ENCODE peak calls at places on chromosomes 6 and 20, in four cellular contexts. C, Q, G and J are unnamed samples.

GRCh38 chr6:30124391-30124790 is 11.5 kb upstream of the TRIM31 start:
- DNase-seq in C (no peak), Q (no peak), G (no peak), J (no peak)

GRCh38 chr6:3081965-3082364 is 13.7 kb downstream of the RIPK1 start:
- DNase-seq in C (peak; percentile 25), Q (no peak), G (peak; percentile 62), J (no peak)

GRCh38 chr20:53707341-53708102 is 113.9 kb upstream of the ZNF217 start:
- DNase-seq in C (no peak), Q (no peak), G (no peak), J (no peak)

GRCh38 chr6:163416640-163417253 is 2.2 kb downstream of the QKI start:
- DNase-seq in C (no peak), Q (no peak), G (no peak), J (no peak)

GRCh38 chr6:3392930-3393575 is 63.8 kb downstream of the SLC22A23 start:
- DNase-seq in C (no peak), Q (no peak), G (no peak), J (no peak)

GRCh38 chr20:45779011-45779915 is 12.4 kb downstream of the WFDC3 start:
- DNase-seq in C (peak; percentile 85), Q (no peak), G (peak; percentile 89), J (no peak)

GRCh38 chr6:135033238-135033637 is 21.4 kb downstream of the HBS1L start:
- DNase-seq in C (no peak), Q (no peak), G (no peak), J (no peak)

GRCh38 chr6:98946266-98946817 is 1.4 kb downstream of the FBXL4 start:
- DNase-seq in C (no peak), Q (no peak), G (no peak), J (no peak)

GRCh38 chr6:27847706-27848105 is 64.5 kb downstream of the OR2B2 start:
- DNase-seq in C (no peak), Q (no peak), G (no peak), J (no peak)

GRCh38 chr6:136990754-136991153 is 54.0 kb downstream of the IL20RA start:
- DNase-seq in C (no peak), Q (no peak), G (no peak), J (no peak)

GRCh38 chr6:125779924-125780539 is 10.7 kb upstream of the NCOA7 start:
- DNase-seq in C (peak; percentile 76), Q (peak; percentile 78), G (peak; percentile 80), J (peak; percentile 64)

GRCh38 chr20:51966296-51966971 is 164.1 kb upstream of the SALL4 start:
- DNase-seq in C (no peak), Q (peak; percentile 82), G (no peak), J (no peak)

GRCh38 chr20:39913274-39913673 is 775.8 kb downstream of the MAFB start:
- DNase-seq in C (no peak), Q (no peak), G (no peak), J (no peak)

GRCh38 chr6:11143394-11144371 is 32.2 kb upstream of the ERVFRD-1 start:
- DNase-seq in C (peak; percentile 75), Q (no peak), G (peak; percentile 84), J (no peak)

GRCh38 chr20:37727957-37728634 is 34.3 kb downstream of the CTNNBL1 start:
- DNase-seq in C (no peak), Q (no peak), G (no peak), J (no peak)

GRCh38 chr6:27753668-27754407 is 158.4 kb downstream of the OR2B2 start:
- DNase-seq in C (peak; percentile 56), Q (peak; percentile 93), G (peak; percentile 78), J (no peak)

GRCh38 chr6:66051812-66052211 is 344.8 kb upstream of the EYS start:
- DNase-seq in C (no peak), Q (no peak), G (no peak), J (no peak)

GRCh38 chr20:48406462-48407235 is 421.1 kb downstream of the PREX1 start:
- DNase-seq in C (no peak), Q (no peak), G (no peak), J (no peak)

GRCh38 chr6:166957087-166957804 is 896 bp upstream of the RNASET2 start:
- DNase-seq in C (peak; percentile 54), Q (peak; percentile 55), G (peak; percentile 82), J (no peak)

GRCh38 chr20:35739294-35740163 is 2.5 kb downstream of the RBM39 start:
- DNase-seq in C (no peak), Q (no peak), G (no peak), J (no peak)

GRCh38 chr20:35743693-35744491 is 1.8 kb upstream of the RBM39 start:
- DNase-seq in C (no peak), Q (no peak), G (peak; percentile 58), J (no peak)

GRCh38 chr20:35742741-35743523 is 872 bp upstream of the RBM39 start:
- DNase-seq in C (no peak), Q (no peak), G (no peak), J (no peak)

GRCh38 chr20:35738410-35739179 is 3.5 kb downstream of the RBM39 start:
- DNase-seq in C (no peak), Q (no peak), G (no peak), J (no peak)

DNA sequence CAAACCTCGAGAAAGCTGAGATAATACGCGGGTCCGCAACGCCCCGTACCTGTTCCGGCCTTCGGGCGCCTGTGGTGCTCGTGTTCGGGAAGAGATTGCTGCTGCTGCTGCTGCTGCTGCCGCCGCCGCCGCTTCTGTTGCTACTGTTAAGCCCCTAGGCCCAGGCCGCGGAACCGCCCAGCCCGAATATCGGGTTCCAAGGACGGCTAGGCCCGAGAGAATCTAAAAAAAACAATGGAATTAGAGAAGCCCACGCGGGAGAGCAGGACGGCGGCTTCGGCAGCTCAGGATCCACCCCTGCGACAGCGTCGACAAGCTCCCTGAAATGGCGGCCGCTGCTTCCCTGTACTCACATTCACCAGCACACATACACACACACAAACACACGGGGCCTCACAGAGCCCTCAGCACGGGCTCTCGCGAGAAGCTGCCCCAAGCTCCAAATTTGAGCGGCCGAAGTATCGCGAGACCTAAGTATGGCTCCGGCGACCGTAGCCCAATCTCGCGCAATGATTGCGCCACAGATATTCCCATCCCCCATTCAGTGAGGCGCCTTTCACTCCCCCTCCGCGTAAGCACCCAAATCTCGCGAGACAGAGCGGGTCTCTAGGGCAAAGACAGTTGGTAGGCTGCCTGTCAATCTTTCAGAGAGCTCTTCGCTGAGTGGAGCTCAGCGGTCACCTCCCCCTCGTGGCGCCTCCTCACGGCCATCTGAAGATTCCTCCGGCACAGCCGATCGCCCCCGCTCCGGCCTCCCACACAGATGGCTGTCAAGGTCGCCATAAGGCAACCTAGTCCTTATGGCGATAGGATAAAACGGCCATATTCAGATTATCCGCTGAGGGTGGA is at the start of gene RBM39:
- DNase-seq in C (peak; percentile 99), Q (peak; percentile 100), G (peak; percentile 100), J (peak; percentile 42)
- TF ChIP-seq CTCF in C (peak; percentile 41), Q (peak; percentile 49), G (peak; percentile 54), J (peak; percentile 14)

GRCh38 chr6:28864321-28864923 is 59.4 kb downstream of the TRIM27 start:
- DNase-seq in C (no peak), Q (no peak), G (no peak), J (no peak)
- TF ChIP-seq CTCF in C (no peak), Q (peak; percentile 18), G (no peak), J (peak; percentile 48)

DNA sequence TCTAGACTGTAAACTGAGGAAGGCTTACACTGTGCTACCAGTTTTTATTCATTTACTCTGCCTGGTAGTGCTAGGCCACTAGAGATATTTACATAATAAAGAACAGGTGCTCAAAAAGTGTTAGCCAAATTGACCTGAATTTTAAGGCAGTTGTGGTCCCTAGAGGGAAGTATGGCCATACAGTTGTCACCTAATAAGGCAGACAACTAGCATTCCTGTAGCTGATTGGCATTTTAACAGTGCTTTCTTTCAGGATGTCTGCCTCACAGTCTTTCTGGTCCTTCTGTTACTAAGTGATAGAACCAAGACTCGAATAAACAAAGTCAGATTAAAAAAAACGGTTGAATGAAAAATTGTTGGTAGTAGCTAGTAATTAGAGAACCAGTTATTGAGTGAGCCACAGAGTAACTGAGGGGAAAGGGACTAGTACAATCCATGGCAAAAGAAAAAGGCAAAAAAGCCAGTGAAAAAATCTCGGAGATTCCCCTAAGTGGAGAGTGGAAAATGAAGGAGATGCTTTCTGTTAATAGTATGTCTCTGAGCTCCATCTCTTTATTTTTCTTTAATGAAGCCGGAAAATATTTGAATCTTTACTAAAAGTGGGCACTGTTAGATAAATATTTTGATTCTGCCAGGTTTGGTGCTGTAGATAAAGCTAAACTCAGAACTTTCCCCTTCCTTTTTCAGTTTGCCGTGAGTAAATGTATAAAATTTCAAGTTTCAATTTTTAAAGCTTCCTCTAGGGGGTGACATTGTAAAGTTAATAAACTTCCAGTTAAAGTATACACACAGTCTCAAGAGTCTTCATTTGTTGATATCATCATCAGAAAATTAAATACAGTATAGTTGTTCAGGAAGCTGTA is 9.1 kb downstream of the VTA1 start:
- DNase-seq in C (no peak), Q (peak; percentile 29), G (no peak), J (no peak)
- TF ChIP-seq CTCF in C (peak; percentile 16), Q (peak; percentile 65), G (peak; percentile 46), J (peak; percentile 44)

DNA sequence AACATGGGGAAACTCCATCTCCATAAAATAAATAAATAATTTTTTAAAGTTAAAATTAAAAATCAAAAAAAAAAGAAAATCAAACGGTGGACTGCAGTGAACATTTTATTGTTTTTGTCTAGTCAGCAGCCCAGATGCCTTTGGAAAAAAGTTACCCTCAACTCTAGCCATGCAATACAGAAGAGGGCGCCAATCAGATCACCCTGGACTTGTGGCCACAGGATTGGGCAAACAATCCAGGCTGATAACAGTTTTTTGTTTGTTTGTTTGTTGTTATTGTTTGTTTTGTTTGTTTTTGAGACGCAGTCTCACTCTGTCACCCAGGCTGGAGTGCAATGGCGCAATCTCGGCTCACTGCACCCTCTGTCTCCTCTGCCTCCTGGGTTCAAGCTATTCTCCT is 30.5 kb upstream of the NELFCD start:
- DNase-seq in C (no peak), Q (no peak), G (no peak), J (no peak)
- TF ChIP-seq CTCF in C (no peak), Q (peak; percentile 47), G (no peak), J (peak; percentile 6)

GRCh38 chr20:33507461-33507860 is 17.6 kb downstream of the CBFA2T2 start:
- DNase-seq in C (no peak), Q (no peak), G (no peak), J (no peak)
- TF ChIP-seq CTCF in C (no peak), Q (no peak), G (no peak), J (no peak)